ENCODE peak calls at places on chromosomes 1 and 21, in ten cellular contexts. One of them, this sample, is unnamed.

GRCh38 chr1:7899741-7900140 is 40.9 kb downstream of the TNFRSF9 start:
- DNase-seq in fibroblast of villous mesenchyme: no peak
- DNase-seq in C1 segment of cervical spinal cord: no peak
- DNase-seq in effector CD4-positive, alpha-beta T cell: no peak
- DNase-seq in epithelial cell of esophagus: peak
- DNase-seq in M059J: peak
- DNase-seq in NCI-H2081: no peak
- DNase-seq in AML-193: no peak
- DNase-seq in pancreas: no peak
- DNase-seq in SK-MEL-5: peak
- DNase-seq in this sample: no peak

GRCh38 chr21:38311765-38312164 is 55.0 kb downstream of the KCNJ15 start:
- DNase-seq in fibroblast of villous mesenchyme: no peak
- DNase-seq in C1 segment of cervical spinal cord: no peak
- DNase-seq in effector CD4-positive, alpha-beta T cell: no peak
- DNase-seq in epithelial cell of esophagus: peak
- DNase-seq in M059J: peak
- DNase-seq in NCI-H2081: no peak
- DNase-seq in AML-193: no peak
- DNase-seq in pancreas: no peak
- DNase-seq in SK-MEL-5: no peak
- DNase-seq in this sample: no peak

GRCh38 chr1:16139473-16139962 is 16.4 kb downstream of the EPHA2 start:
- DNase-seq in fibroblast of villous mesenchyme: peak
- DNase-seq in C1 segment of cervical spinal cord: no peak
- DNase-seq in effector CD4-positive, alpha-beta T cell: no peak
- DNase-seq in epithelial cell of esophagus: peak
- DNase-seq in M059J: peak
- DNase-seq in NCI-H2081: no peak
- DNase-seq in AML-193: no peak
- DNase-seq in pancreas: no peak
- DNase-seq in SK-MEL-5: no peak
- DNase-seq in this sample: no peak

GRCh38 chr1:106879538-106879937 is 176.9 kb upstream of the PRMT6 start:
- DNase-seq in fibroblast of villous mesenchyme: no peak
- DNase-seq in C1 segment of cervical spinal cord: no peak
- DNase-seq in effector CD4-positive, alpha-beta T cell: no peak
- DNase-seq in epithelial cell of esophagus: peak
- DNase-seq in M059J: no peak
- DNase-seq in NCI-H2081: no peak
- DNase-seq in AML-193: no peak
- DNase-seq in pancreas: peak
- DNase-seq in SK-MEL-5: no peak
- DNase-seq in this sample: no peak

GRCh38 chr21:22201142-22201541 is 1202.9 kb downstream of the NCAM2 start:
- DNase-seq in fibroblast of villous mesenchyme: no peak
- DNase-seq in C1 segment of cervical spinal cord: no peak
- DNase-seq in effector CD4-positive, alpha-beta T cell: no peak
- DNase-seq in epithelial cell of esophagus: no peak
- DNase-seq in M059J: no peak
- DNase-seq in NCI-H2081: no peak
- DNase-seq in AML-193: no peak
- DNase-seq in pancreas: no peak
- DNase-seq in SK-MEL-5: no peak
- DNase-seq in this sample: no peak

GRCh38 chr1:6521502-6521901 is 30.0 kb upstream of the PLEKHG5 start:
- DNase-seq in fibroblast of villous mesenchyme: no peak
- DNase-seq in C1 segment of cervical spinal cord: no peak
- DNase-seq in effector CD4-positive, alpha-beta T cell: no peak
- DNase-seq in epithelial cell of esophagus: peak
- DNase-seq in M059J: peak
- DNase-seq in NCI-H2081: no peak
- DNase-seq in AML-193: no peak
- DNase-seq in pancreas: no peak
- DNase-seq in SK-MEL-5: no peak
- DNase-seq in this sample: no peak

GRCh38 chr1:11204396-11205190 is 15.4 kb downstream of the ANGPTL7 start:
- DNase-seq in fibroblast of villous mesenchyme: no peak
- DNase-seq in C1 segment of cervical spinal cord: no peak
- DNase-seq in effector CD4-positive, alpha-beta T cell: no peak
- DNase-seq in epithelial cell of esophagus: peak
- DNase-seq in M059J: no peak
- DNase-seq in NCI-H2081: no peak
- DNase-seq in AML-193: no peak
- DNase-seq in pancreas: no peak
- DNase-seq in SK-MEL-5: no peak
- DNase-seq in this sample: no peak

GRCh38 chr1:15219280-15220023 is 27.6 kb upstream of the FHAD1 start:
- DNase-seq in fibroblast of villous mesenchyme: no peak
- DNase-seq in C1 segment of cervical spinal cord: no peak
- DNase-seq in effector CD4-positive, alpha-beta T cell: no peak
- DNase-seq in epithelial cell of esophagus: no peak
- DNase-seq in M059J: no peak
- DNase-seq in NCI-H2081: no peak
- DNase-seq in AML-193: no peak
- DNase-seq in pancreas: no peak
- DNase-seq in SK-MEL-5: no peak
- DNase-seq in this sample: no peak

GRCh38 chr1:232377494-232377770 is 252.5 kb downstream of the SIPA1L2 start:
- DNase-seq in fibroblast of villous mesenchyme: peak
- DNase-seq in C1 segment of cervical spinal cord: no peak
- DNase-seq in effector CD4-positive, alpha-beta T cell: no peak
- DNase-seq in epithelial cell of esophagus: peak
- DNase-seq in M059J: peak
- DNase-seq in NCI-H2081: no peak
- DNase-seq in AML-193: no peak
- DNase-seq in pancreas: peak
- DNase-seq in SK-MEL-5: peak
- DNase-seq in this sample: no peak

GRCh38 chr1:119549719-119550141 is 42.7 kb downstream of the HSD3B1 start:
- DNase-seq in fibroblast of villous mesenchyme: peak
- DNase-seq in C1 segment of cervical spinal cord: no peak
- DNase-seq in effector CD4-positive, alpha-beta T cell: no peak
- DNase-seq in epithelial cell of esophagus: peak
- DNase-seq in M059J: peak
- DNase-seq in NCI-H2081: peak
- DNase-seq in AML-193: peak
- DNase-seq in pancreas: peak
- DNase-seq in SK-MEL-5: peak
- DNase-seq in this sample: peak

GRCh38 chr1:180515857-180516388 is 13.5 kb upstream of the ACBD6 start:
- DNase-seq in fibroblast of villous mesenchyme: peak
- DNase-seq in C1 segment of cervical spinal cord: no peak
- DNase-seq in effector CD4-positive, alpha-beta T cell: peak
- DNase-seq in epithelial cell of esophagus: peak
- DNase-seq in M059J: peak
- DNase-seq in NCI-H2081: peak
- DNase-seq in AML-193: peak
- DNase-seq in pancreas: peak
- DNase-seq in SK-MEL-5: peak
- DNase-seq in this sample: peak

GRCh38 chr1:212288614-212289013 is 3.4 kb downstream of the PPP2R5A start:
- DNase-seq in fibroblast of villous mesenchyme: peak
- DNase-seq in C1 segment of cervical spinal cord: no peak
- DNase-seq in effector CD4-positive, alpha-beta T cell: no peak
- DNase-seq in epithelial cell of esophagus: peak
- DNase-seq in M059J: peak
- DNase-seq in NCI-H2081: no peak
- DNase-seq in AML-193: no peak
- DNase-seq in pancreas: no peak
- DNase-seq in SK-MEL-5: no peak
- DNase-seq in this sample: no peak

GRCh38 chr1:51313961-51314777 is 16.2 kb downstream of the TTC39A start:
- DNase-seq in fibroblast of villous mesenchyme: peak
- DNase-seq in C1 segment of cervical spinal cord: no peak
- DNase-seq in effector CD4-positive, alpha-beta T cell: no peak
- DNase-seq in epithelial cell of esophagus: peak
- DNase-seq in M059J: peak
- DNase-seq in NCI-H2081: no peak
- DNase-seq in AML-193: no peak
- DNase-seq in pancreas: peak
- DNase-seq in SK-MEL-5: no peak
- DNase-seq in this sample: peak

GRCh38 chr1:242467556-242468145 is 56.8 kb downstream of the PLD5 start:
- DNase-seq in fibroblast of villous mesenchyme: peak
- DNase-seq in C1 segment of cervical spinal cord: no peak
- DNase-seq in effector CD4-positive, alpha-beta T cell: no peak
- DNase-seq in epithelial cell of esophagus: peak
- DNase-seq in M059J: peak
- DNase-seq in NCI-H2081: peak
- DNase-seq in AML-193: no peak
- DNase-seq in pancreas: peak
- DNase-seq in SK-MEL-5: peak
- DNase-seq in this sample: peak

GRCh38 chr21:35775778-35776515 is 284.4 kb downstream of the SETD4 start:
- DNase-seq in fibroblast of villous mesenchyme: no peak
- DNase-seq in C1 segment of cervical spinal cord: no peak
- DNase-seq in effector CD4-positive, alpha-beta T cell: no peak
- DNase-seq in epithelial cell of esophagus: peak
- DNase-seq in M059J: no peak
- DNase-seq in NCI-H2081: no peak
- DNase-seq in AML-193: no peak
- DNase-seq in pancreas: no peak
- DNase-seq in SK-MEL-5: no peak
- DNase-seq in this sample: no peak

GRCh38 chr1:25223471-25223870 is 8.8 kb downstream of the SYF2 start:
- DNase-seq in fibroblast of villous mesenchyme: peak
- DNase-seq in C1 segment of cervical spinal cord: no peak
- DNase-seq in effector CD4-positive, alpha-beta T cell: no peak
- DNase-seq in epithelial cell of esophagus: peak
- DNase-seq in M059J: no peak
- DNase-seq in NCI-H2081: no peak
- DNase-seq in AML-193: no peak
- DNase-seq in pancreas: no peak
- DNase-seq in SK-MEL-5: no peak
- DNase-seq in this sample: no peak

GRCh38 chr1:95208876-95209275 is 25.1 kb upstream of the RWDD3 start:
- DNase-seq in fibroblast of villous mesenchyme: no peak
- DNase-seq in C1 segment of cervical spinal cord: no peak
- DNase-seq in effector CD4-positive, alpha-beta T cell: no peak
- DNase-seq in epithelial cell of esophagus: no peak
- DNase-seq in M059J: no peak
- DNase-seq in NCI-H2081: no peak
- DNase-seq in AML-193: no peak
- DNase-seq in pancreas: no peak
- DNase-seq in SK-MEL-5: no peak
- DNase-seq in this sample: no peak

GRCh38 chr21:31446206-31446900 is 102.3 kb upstream of the TIAM1 start:
- DNase-seq in fibroblast of villous mesenchyme: no peak
- DNase-seq in C1 segment of cervical spinal cord: no peak
- DNase-seq in effector CD4-positive, alpha-beta T cell: peak
- DNase-seq in epithelial cell of esophagus: no peak
- DNase-seq in M059J: no peak
- DNase-seq in NCI-H2081: no peak
- DNase-seq in AML-193: no peak
- DNase-seq in pancreas: no peak
- DNase-seq in SK-MEL-5: no peak
- DNase-seq in this sample: no peak

This sample was measured in posterior cingulate gyrus.